ENCODE peak calls at places on chromosomes 4 and X, in seven cellular contexts. K, H, L, J, P, X and D are unnamed samples.

GRCh38 chrX:71214604-71215334 is 8.3 kb upstream of the GJB1 start:
- DNase-seq in J (no peak), L (no peak), P (no peak), X (no peak), H (no peak), K (no peak), D (no peak)

GRCh38 chr4:43485196-43485595 is 592.7 kb downstream of the GRXCR1 start:
- DNase-seq in X (no peak), L (no peak), H (no peak), J (no peak), P (no peak), K (no peak), D (no peak)

GRCh38 chr4:39855909-39856512 is 121.7 kb downstream of the PDS5A start:
- DNase-seq in J (no peak), K (no peak), H (no peak), X (no peak), P (peak; percentile 46), L (no peak), D (no peak)

GRCh38 chr4:82811838-82812672 is 13.5 kb upstream of the SCD5 start:
- DNase-seq in J (no peak), K (no peak), X (no peak), L (no peak), P (no peak), H (peak; percentile 21), D (no peak)

GRCh38 chr4:150581611-150582010 is 340 bp upstream of the MAB21L2 start:
- DNase-seq in X (no peak), J (no peak), H (no peak), P (no peak), K (no peak), L (peak; percentile 98), D (no peak)

GRCh38 chr4:56506110-56506705 is 617 bp downstream of the ARL9 start:
- DNase-seq in J (no peak), H (no peak), K (no peak), P (no peak), L (peak; percentile 18), X (no peak), D (no peak)

GRCh38 chrX:290476-291166 is 9.4 kb downstream of the PLCXD1 start:
- DNase-seq in L (no peak), P (no peak), X (peak; percentile 41), H (no peak), K (no peak), J (no peak), D (no peak)

GRCh38 chr4:152680988-152681731 is 1.4 kb upstream of the TMEM154 start:
- DNase-seq in J (peak; percentile 16), L (no peak), H (no peak), P (peak; percentile 79), K (no peak), X (no peak), D (no peak)

GRCh38 chr4:95675623-95676022 is 126.8 kb upstream of the UNC5C start:
- DNase-seq in K (no peak), L (no peak), J (no peak), H (no peak), P (no peak), X (no peak), D (no peak)

GRCh38 chrX:149013081-149013480 is 492.0 kb downstream of the IDS start:
- DNase-seq in X (no peak), L (no peak), J (no peak), P (no peak), K (no peak), H (no peak), D (no peak)

GRCh38 chrX:111645607-111646006 is 35.4 kb upstream of the ALG13 start:
- DNase-seq in L (no peak), P (no peak), X (no peak), H (no peak), J (no peak), K (no peak), D (no peak)

GRCh38 chrX:153598541-153599191 is at the start of gene CCNQ:
- DNase-seq in J (no peak), P (no peak), H (peak; percentile 31), K (no peak), X (no peak), L (peak; percentile 59), D (no peak)

GRCh38 chr4:121913667-121914066 is 38.2 kb downstream of the TRPC3 start:
- DNase-seq in K (no peak), J (no peak), L (no peak), X (no peak), H (no peak), P (peak; percentile 1), D (no peak)

GRCh38 chrX:71222929-71223328 is at the start of gene GJB1:
- DNase-seq in J (no peak), K (no peak), H (no peak), X (no peak), P (no peak), L (no peak), D (no peak)

GRCh38 chr4:109648266-109648996 is 54.8 kb downstream of the CASP6 start:
- DNase-seq in H (peak; percentile 1), X (no peak), K (peak; percentile 21), J (no peak), L (peak; percentile 13), P (no peak), D (no peak)

GRCh38 chr4:116913451-116913850 is 171.9 kb downstream of the TRAM1L1 start:
- DNase-seq in L (no peak), P (no peak), X (no peak), K (no peak), H (no peak), J (no peak), D (no peak)

GRCh38 chrX:134713618-134714107 is 55.4 kb upstream of the PLAC1 start:
- DNase-seq in L (no peak), X (no peak), H (no peak), K (no peak), J (no peak), P (no peak), D (no peak)